ENCODE peak calls at places on chromosomes 5 and 9, in five cellular contexts. Y, I, N, T and J are unnamed samples. For H3K4me1 and H3K27me3, the result is how much of the 10 kb centered on the place peaks cover.

GRCh38 chr5:17817946-17818345 is 183.7 kb downstream of the TAF11L14 start:
- DNase-seq in T (no peak), N (no peak), I (no peak), Y (no peak), J (no peak)

GRCh38 chr9:130607640-130608420 is 28.5 kb downstream of the FUBP3 start:
- DNase-seq in Y (no peak), I (no peak), N (no peak), T (no peak), J (no peak)

GRCh38 chr5:55763736-55764420 is 26.0 kb downstream of the DDX4 start:
- DNase-seq in Y (no peak), T (no peak), N (no peak), I (peak), J (no peak)

GRCh38 chr5:168111433-168111832 is 180.0 kb upstream of the WWC1 start:
- DNase-seq in Y (no peak), I (no peak), T (no peak), N (no peak), J (no peak)

GRCh38 chr5:6342689-6343315 is 35.5 kb downstream of the MED10 start:
- DNase-seq in N (no peak), I (no peak), T (no peak), Y (no peak), J (no peak)

GRCh38 chr5:169956756-169957155 is 23.5 kb downstream of the INSYN2B start:
- DNase-seq in N (no peak), T (no peak), Y (no peak), I (no peak), J (no peak)

GRCh38 chr5:134133995-134134541 is 19.6 kb downstream of the TCF7 start:
- DNase-seq in T (no peak), I (no peak), Y (peak), N (no peak), J (peak)

GRCh38 chr9:78626971-78627370 is 330.0 kb downstream of the PSAT1 start:
- DNase-seq in N (no peak), T (no peak), I (no peak), Y (no peak), J (no peak)

GRCh38 chr9:33263131-33263935 is 1.2 kb downstream of the BAG1 start:
- DNase-seq in Y (no peak), I (no peak), T (peak), N (no peak), J (no peak)

GRCh38 chr9:33264473-33265177 is at the start of the genes BAG1 and CHMP5:
- DNase-seq in T (peak), N (peak), I (peak), Y (peak), J (peak)

GRCh38 chr9:33265211-33265885 is 499 bp downstream of the CHMP5 start:
- DNase-seq in Y (no peak), I (no peak), T (no peak), N (no peak), J (no peak)

GRCh38 chr9:33267368-33267767 is 2.5 kb downstream of the CHMP5 start:
- DNase-seq in Y (no peak), I (no peak), T (no peak), N (no peak), J (no peak)

GRCh38 chr9:33263936-33264472 is 504 bp downstream of the BAG1 start:
- DNase-seq in N (peak), T (no peak), I (peak), Y (peak), J (peak)
- H3K27ac ChIP-seq in N (peak), T (peak), I (peak), Y (peak), J (peak)

DNA sequence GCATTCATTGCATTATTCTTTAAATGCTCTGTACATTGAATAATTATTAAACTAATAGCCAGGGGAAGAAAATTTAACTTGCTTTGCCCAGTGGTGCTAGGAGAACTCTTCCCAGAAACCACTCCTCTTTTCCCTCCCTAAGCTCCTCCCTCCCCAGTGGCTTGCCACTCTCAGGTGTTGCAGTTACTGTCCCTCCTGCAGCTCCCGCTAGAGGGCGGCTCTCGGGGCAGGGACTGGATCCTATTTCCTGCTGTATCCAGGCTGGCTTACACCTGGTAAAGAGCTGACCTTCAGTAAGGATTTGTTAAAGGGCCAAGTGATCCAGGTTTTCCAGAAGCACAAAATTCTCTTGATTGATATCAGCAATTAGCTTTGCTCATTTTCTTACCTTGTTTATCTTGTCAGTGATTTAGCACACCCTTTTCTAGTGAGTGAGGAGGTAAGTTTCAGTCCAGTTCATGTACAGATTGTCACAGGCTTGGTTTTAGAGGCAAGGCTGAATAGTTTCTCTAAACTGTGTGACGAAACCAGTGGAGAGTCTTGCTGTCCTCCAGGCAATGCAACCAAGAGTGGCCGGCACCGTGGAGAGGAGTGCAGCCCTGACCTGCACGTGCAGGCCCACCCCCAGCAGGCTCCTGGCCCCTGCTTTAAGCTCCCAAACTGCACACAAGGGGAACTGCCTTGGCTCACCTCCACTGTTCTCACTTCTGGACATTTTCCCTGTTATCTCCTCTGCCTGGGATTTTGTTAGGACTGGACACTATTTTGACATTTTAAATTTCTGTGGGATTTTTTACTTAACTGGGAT is 423.8 kb downstream of the SPOCK1 start:
- DNase-seq in N (no peak), I (no peak), Y (no peak), T (peak), J (no peak)
- H3K4me1 ChIP-seq in N (under half), I (under half), Y (under half), T (under half), J (under half)

DNA sequence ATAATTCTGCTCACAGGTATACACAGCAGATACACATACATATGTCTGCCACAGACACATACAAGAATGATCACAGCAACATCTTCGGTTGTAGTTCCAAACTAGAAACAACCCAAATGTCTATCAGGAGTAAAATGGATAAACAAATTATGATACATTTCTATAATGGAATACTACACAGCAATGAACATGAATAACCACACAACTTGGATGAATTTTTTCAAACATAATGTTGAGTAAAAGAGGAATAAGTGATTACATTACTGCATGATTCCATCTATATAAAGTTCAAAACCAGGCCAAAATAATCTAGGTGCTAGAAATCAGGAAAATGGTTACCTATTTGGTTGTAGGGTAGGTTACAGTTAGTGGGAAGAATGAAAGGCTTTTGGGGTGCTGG is 4.6 kb upstream of the EGFLAM start:
- DNase-seq in N (no peak), T (no peak), I (no peak), Y (no peak), J (no peak)
- H3K27me3 ChIP-seq in N (under half), T (under half), I (under half), Y (under half), J (under half)

DNA sequence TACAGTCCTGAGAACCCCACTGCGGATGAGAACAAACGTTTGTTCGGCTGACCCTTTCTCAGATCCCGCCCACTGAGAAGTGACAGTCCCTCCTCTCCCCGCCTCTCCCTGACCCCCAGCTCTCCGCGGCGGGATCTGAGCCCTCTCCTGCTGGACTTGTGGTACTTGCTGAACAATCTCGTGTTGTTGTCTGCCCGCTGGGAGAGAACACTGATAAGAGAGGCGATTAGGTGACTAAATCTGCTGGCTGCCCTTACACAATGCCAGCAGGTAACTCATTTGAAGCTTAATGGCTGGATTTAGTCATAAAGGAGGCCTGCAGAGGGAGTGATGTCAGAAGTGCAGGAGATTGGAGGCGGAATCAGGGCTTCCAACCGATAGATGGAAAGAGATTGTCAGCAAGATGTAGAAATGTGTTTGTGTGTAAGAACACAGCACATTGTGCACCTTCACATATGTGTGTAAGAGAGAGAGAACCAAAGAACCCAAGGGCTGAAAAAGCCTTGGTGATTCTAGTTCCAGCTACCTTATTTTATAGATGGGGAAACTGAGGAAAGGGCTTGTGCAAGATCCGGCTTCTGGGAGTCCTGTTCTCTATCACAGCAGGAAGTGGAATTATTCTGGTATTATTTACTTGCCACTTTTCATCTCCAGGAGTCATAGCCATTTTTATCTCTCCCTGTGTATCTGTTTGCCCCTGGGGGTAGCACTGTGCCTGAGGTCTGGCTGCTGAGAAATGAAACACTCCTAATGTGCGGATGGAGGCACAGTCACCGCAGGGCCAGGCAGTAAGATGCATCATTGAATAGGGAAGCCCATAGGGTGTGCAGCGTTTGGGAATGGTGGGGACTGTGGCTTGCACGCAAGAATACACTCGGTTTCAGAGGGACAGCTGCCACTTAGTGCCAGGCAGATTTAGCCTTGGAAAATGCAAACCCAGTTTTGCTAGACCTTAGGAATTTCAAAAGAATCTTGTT is 203.7 kb upstream of the MSX2 start:
- DNase-seq in I (no peak), T (peak), N (no peak), Y (no peak), J (no peak)
- H3K27ac ChIP-seq in I (no peak), T (no peak), N (no peak), Y (no peak), J (no peak)

GRCh38 chr5:151619812-151620462 is 28.8 kb upstream of the FAT2 start:
- DNase-seq in I (no peak), N (no peak), T (peak), Y (no peak), J (no peak)
- H3K4me1 ChIP-seq in I (under half), N (under half), T (under half), Y (under half), J (under half)

DNA sequence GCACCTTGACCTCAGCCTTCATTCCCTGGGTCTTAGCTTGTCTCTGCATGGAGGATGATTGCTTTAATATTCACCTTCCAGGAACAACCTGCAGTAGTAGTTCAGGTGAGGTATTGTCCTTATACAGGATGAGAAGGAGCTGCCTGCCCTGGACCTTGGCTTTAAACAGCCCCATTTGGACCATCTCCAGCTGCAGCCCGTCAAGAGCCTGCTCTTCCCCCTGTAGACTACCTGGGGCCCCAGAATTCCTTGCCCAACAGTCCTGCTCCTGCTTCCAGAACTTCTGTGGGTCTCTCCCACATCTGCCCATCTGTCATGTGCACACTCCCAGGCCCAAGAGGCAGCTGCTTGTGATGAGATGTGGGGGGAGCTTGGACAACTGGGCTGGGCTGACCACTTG is 12.2 kb upstream of the OTP start:
- DNase-seq in N (no peak), I (no peak), Y (no peak), T (no peak), J (no peak)
- H3K27me3 ChIP-seq in N (under half), I (under half), Y (under half), T (half or more), J (under half)

GRCh38 chr5:175344331-175345200 is 99.4 kb downstream of the DRD1 start:
- DNase-seq in N (peak), I (no peak), T (no peak), Y (no peak), J (no peak)

GRCh38 chr5:175340180-175340579 is 103.8 kb downstream of the DRD1 start:
- DNase-seq in N (no peak), Y (no peak), I (no peak), T (no peak), J (no peak)

GRCh38 chr5:175347027-175347426 is 97.0 kb downstream of the DRD1 start:
- DNase-seq in I (no peak), N (no peak), Y (no peak), T (no peak), J (no peak)

GRCh38 chr5:175347931-175348330 is 96.1 kb downstream of the DRD1 start:
- DNase-seq in N (no peak), Y (no peak), T (no peak), I (no peak), J (no peak)

DNA sequence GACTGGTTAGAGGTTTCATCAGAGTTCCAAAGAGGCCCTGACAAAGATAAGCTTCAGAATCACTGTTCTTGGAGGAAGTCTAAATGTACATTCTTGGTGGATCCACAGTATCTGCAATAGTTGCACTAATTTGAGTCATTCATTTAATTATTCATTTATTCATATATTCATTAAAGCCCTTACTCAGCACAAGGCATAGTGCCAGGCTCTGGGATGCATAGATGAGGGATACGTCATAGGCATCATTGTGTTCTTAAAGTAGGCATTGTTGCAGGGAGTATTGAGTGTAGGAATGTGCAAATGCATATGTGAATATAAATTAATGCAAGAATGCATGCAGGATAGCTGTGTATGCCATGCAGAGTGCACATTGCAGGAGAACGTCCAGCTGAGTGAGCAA is 100.7 kb downstream of the DRD1 start:
- DNase-seq in I (no peak), N (no peak), T (no peak), Y (no peak), J (no peak)
- H3K27ac ChIP-seq in I (no peak), N (no peak), T (no peak), Y (no peak), J (no peak)

GRCh38 chr5:131259326-131259725 is 4.5 kb upstream of the CDC42SE2 start:
- DNase-seq in N (no peak), Y (no peak), I (no peak), T (no peak), J (no peak)
- H3K4me1 ChIP-seq in N (under half), Y (under half), I (half or more), T (under half), J (under half)

GRCh38 chr5:180646963-180647305 is 2.5 kb downstream of the FLT4 start:
- DNase-seq in N (no peak), T (no peak), I (no peak), Y (peak), J (no peak)

GRCh38 chr5:180648658-180649296 is 623 bp downstream of the FLT4 start:
- DNase-seq in T (peak), N (no peak), I (no peak), Y (no peak), J (no peak)

GRCh38 chr5:180647465-180647864 is 1.9 kb downstream of the FLT4 start:
- DNase-seq in Y (peak), T (no peak), I (no peak), N (no peak), J (no peak)

GRCh38 chr5:180647941-180648500 is 1.4 kb downstream of the FLT4 start:
- DNase-seq in Y (no peak), T (no peak), N (no peak), I (no peak), J (no peak)

GRCh38 chr5:180649297-180650039 is at the start of gene FLT4:
- DNase-seq in Y (peak), I (no peak), T (peak), N (no peak), J (no peak)
- H3K27me3 ChIP-seq in Y (half or more), I (under half), T (under half), N (under half), J (half or more)